ENCODE peak calls at places on chromosome 11, in four cellular contexts. O is heart right ventricle, W is cardiac fibroblast, K is mucosa of descending colon. T is an unnamed sample.

GRCh38 chr11:60942970-60943565 is 8.9 kb downstream of the SLC15A3 start:
- DNase-seq in O (no peak), W (no peak), K (no peak), T (no peak)

GRCh38 chr11:3947084-3947483 is 91.6 kb downstream of the STIM1 start:
- DNase-seq in K (no peak), O (no peak), W (peak; percentile 58), T (no peak)

GRCh38 chr11:118061401-118062125 is 15.3 kb upstream of the TMPRSS4 start:
- DNase-seq in K (no peak), W (no peak), O (no peak), T (no peak)

GRCh38 chr11:121634889-121635288 is 182.1 kb upstream of the SORL1-AS1 start:
- DNase-seq in W (peak; percentile 90), K (no peak), O (no peak), T (no peak)

GRCh38 chr11:20672575-20672974 is 3.2 kb downstream of the NELL1 start:
- DNase-seq in K (no peak), O (no peak), W (peak; percentile 5), T (no peak)

GRCh38 chr11:118342503-118343161 is at the start of gene CD3D:
- DNase-seq in K (no peak), O (no peak), W (no peak), T (no peak)

GRCh38 chr11:12989428-12990242 is 19.5 kb upstream of the RASSF10 start:
- DNase-seq in O (no peak), K (no peak), W (no peak), T (no peak)

GRCh38 chr11:71163371-71163770 is 89.0 kb downstream of the SHANK2 start:
- DNase-seq in O (no peak), K (no peak), W (no peak), T (no peak)

GRCh38 chr11:3162410-3163240 is 2.5 kb downstream of the OSBPL5 start:
- DNase-seq in O (peak; percentile 11), W (no peak), K (peak; percentile 19), T (no peak)

GRCh38 chr11:124865902-124866851 is 945 bp downstream of the ROBO3 start:
- DNase-seq in K (peak; percentile 62), W (peak; percentile 38), O (peak; percentile 54), T (peak; percentile 82)

GRCh38 chr11:26149585-26149984 is 182.3 kb upstream of the ANO3 start:
- DNase-seq in W (no peak), O (no peak), K (no peak), T (no peak)

GRCh38 chr11:95119361-95120060 is 29.9 kb downstream of the ENDOD1 start:
- DNase-seq in K (no peak), O (no peak), W (no peak), T (no peak)

GRCh38 chr11:134644489-134645456 is 232.7 kb upstream of the B3GAT1 start:
- DNase-seq in K (no peak), O (no peak), W (no peak), T (no peak)

GRCh38 chr11:16958833-16959232 is 55.4 kb downstream of the PLEKHA7 start:
- DNase-seq in W (no peak), O (no peak), K (peak; percentile 63), T (no peak)

GRCh38 chr11:16956538-16957153 is 57.6 kb downstream of the PLEKHA7 start:
- DNase-seq in K (no peak), O (no peak), W (no peak), T (no peak)

GRCh38 chr11:16963316-16963876 is 50.8 kb downstream of the PLEKHA7 start:
- DNase-seq in W (no peak), K (no peak), O (no peak), T (no peak)

GRCh38 chr11:16959528-16960100 is 54.6 kb downstream of the PLEKHA7 start:
- DNase-seq in K (no peak), W (no peak), O (no peak), T (no peak)

DNA sequence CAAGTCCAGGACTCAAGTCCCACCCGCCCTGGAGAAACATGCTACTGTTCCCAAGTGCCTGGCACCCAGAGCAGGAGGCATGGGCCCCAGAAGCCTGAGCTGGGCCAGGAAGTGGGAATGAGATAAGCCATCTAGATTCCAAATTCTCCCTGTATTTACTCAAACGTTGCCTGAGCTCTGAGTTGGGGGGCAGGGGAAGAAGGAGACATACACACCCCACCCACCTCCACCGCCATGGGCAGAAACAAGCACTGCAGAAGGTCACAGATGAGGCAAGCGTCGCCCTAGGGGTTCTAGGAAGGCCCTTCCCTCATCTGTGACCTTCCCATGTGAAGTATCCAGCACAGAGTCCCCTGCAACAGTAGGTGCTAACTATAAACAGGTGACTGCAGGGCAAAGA is 54.0 kb downstream of the PLEKHA7 start:
- DNase-seq in O (no peak), K (no peak), W (no peak), T (no peak)
- TF ChIP-seq CTCF in O (no peak), K (no peak), W (no peak), T (no peak)

GRCh38 chr11:66343176-66343575 is 1.7 kb downstream of the BRMS1 start:
- DNase-seq in K (no peak), W (no peak), O (no peak), T (no peak)

GRCh38 chr11:66346476-66347424 is 679 bp downstream of the B4GAT1 start:
- DNase-seq in K (peak; percentile 67), O (no peak), W (no peak), T (no peak)

GRCh38 chr11:66347425-66348276 is at the start of gene B4GAT1:
- DNase-seq in O (peak; percentile 76), W (peak; percentile 95), K (peak; percentile 87), T (peak; percentile 86)

GRCh38 chr11:66345316-66345649 is 379 bp upstream of the BRMS1 start:
- DNase-seq in W (no peak), O (no peak), K (no peak), T (no peak)

DNA sequence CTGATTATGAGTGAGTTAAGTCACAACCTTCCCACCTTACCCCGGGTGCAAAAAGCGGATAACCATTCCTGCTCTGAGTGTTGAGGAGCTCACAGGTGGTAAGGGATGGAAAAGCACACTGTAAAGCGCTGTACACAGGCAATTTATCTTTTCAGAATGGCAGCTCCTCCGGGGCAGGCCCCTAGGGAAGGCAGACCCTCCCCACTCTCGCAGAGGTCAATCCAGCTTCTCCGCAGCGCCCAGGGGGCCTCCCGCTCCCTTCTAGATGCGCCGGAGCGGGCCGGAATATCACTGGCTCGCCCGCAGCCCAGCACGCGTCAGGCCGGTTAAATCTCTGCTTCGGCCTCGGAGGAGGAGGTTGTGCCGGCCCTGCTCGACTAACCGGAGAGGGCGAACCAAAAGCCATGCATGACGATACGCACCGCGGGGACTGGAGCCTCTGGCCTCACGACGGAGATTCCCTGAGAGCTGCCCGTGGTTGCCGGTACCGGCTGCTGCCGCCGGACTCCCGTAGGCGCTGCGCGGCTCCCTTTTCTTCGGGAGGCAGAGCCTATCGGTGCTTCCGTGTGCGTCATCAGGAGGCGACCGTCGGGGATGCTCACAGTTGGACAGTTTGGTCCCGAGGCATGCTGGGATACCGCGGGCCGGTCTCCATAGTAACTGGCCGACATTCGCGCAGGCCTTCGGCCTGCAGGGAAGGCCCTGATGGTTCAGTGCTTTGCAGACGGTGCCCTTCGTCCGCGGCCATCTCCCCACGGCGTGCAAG is at the start of gene BRMS1:
- DNase-seq in O (peak; percentile 98), W (peak; percentile 98), K (peak; percentile 97), T (peak; percentile 98)
- TF ChIP-seq CTCF in O (no peak), W (peak; percentile 23), K (peak; percentile 9), T (no peak)

GRCh38 chr11:75576017-75576416 is 14.0 kb downstream of the SERPINH1 start:
- DNase-seq in O (no peak), W (no peak), K (no peak), T (no peak)

GRCh38 chr11:75576445-75577049 is 14.5 kb downstream of the SERPINH1 start:
- DNase-seq in O (no peak), K (peak; percentile 53), W (peak; percentile 68), T (peak; percentile 70)

GRCh38 chr11:75577198-75577597 is 15.1 kb downstream of the SERPINH1 start:
- DNase-seq in W (peak; percentile 48), O (peak; percentile 74), K (peak; percentile 68), T (no peak)

GRCh38 chr11:75572744-75573143 is 10.7 kb downstream of the SERPINH1 start:
- DNase-seq in W (no peak), O (no peak), K (no peak), T (no peak)

GRCh38 chr11:75574698-75575265 is 12.7 kb downstream of the SERPINH1 start:
- DNase-seq in O (no peak), K (no peak), W (no peak), T (no peak)
- TF ChIP-seq CTCF in O (no peak), K (no peak), W (peak; percentile 47), T (no peak)

GRCh38 chr11:5808500-5809121 is at the start of gene OR52N2:
- DNase-seq in O (peak; percentile 35), W (peak; percentile 82), K (peak; percentile 62), T (peak; percentile 26)
- TF ChIP-seq CTCF in O (peak; percentile 76), W (peak; percentile 83), K (peak; percentile 62), T (peak; percentile 83)

DNA sequence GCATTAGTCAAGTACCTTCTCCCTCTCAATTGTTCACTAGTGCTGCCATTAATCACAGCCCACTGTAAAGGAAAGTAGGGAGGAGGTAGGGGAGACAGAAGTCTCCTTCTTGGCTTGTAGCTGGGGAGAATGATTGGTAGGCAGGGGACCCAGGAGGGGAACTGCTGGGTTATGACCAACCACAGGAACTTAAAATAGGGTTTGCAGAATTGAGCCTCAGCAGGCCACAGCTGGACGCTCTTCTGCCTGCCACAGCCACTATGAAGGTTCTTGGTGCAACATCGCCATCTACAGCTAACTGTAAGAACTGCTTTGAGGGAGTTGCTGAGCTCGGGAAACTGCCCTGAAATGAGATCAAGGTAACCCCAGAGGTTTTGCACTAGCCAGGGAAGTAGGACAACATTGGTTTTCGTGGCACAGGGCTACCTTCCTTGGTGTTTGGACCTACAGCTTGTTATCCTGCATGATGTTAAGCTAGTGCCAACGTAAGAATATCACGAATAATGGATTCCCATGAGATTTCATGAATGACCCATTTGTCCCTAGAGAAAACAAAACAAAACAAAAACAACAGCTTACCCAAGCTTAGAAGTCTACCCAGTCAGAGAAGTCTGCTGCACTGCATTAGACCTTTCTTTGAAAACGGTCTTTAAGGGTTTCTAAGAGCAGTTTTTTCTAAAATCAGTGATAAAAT is 787.1 kb upstream of the API5 start:
- DNase-seq in O (no peak), W (peak; percentile 74), K (no peak), T (peak; percentile 32)
- TF ChIP-seq CTCF in O (peak; percentile 53), W (peak; percentile 76), K (peak; percentile 19), T (peak; percentile 68)

GRCh38 chr11:107259826-107260225 is 197.8 kb downstream of the CWF19L2 start:
- DNase-seq in W (no peak), K (no peak), O (no peak), T (no peak)

GRCh38 chr11:107252429-107253161 is 205.0 kb downstream of the CWF19L2 start:
- DNase-seq in O (no peak), K (no peak), W (no peak), T (no peak)

GRCh38 chr11:107257660-107258059 is 200.0 kb downstream of the CWF19L2 start:
- DNase-seq in K (no peak), W (no peak), O (no peak), T (no peak)
- TF ChIP-seq CTCF in K (no peak), W (no peak), O (no peak), T (no peak)

GRCh38 chr11:15969281-15969680 is 387.1 kb downstream of the SOX6 start:
- DNase-seq in O (peak; percentile 42), W (peak; percentile 93), K (no peak), T (no peak)

GRCh38 chr11:15970506-15971214 is 385.7 kb downstream of the SOX6 start:
- DNase-seq in O (no peak), K (no peak), W (peak; percentile 3), T (no peak)

GRCh38 chr11:15972838-15973237 is 383.5 kb downstream of the SOX6 start:
- DNase-seq in O (no peak), W (no peak), K (no peak), T (no peak)

GRCh38 chr11:15969701-15970329 is 386.5 kb downstream of the SOX6 start:
- DNase-seq in O (no peak), W (peak; percentile 95), K (no peak), T (no peak)

GRCh38 chr11:15971215-15971546 is 385.2 kb downstream of the SOX6 start:
- DNase-seq in W (no peak), K (no peak), O (no peak), T (no peak)
- TF ChIP-seq CTCF in W (no peak), K (no peak), O (no peak), T (no peak)